ENCODE peak calls at places on chromosomes 4 and X, in four cellular contexts. V is left lung, Y is mammary epithelial cell, Z is breast epithelium. K is an unnamed sample.

GRCh38 chr4:18795794-18796193 is 774.2 kb upstream of the LCORL start:
- DNase-seq in V (no peak), Z (no peak), Y (no peak), K (no peak)

GRCh38 chr4:153645183-153645582 is 38.9 kb upstream of the TLR2 start:
- DNase-seq in Y (no peak), V (no peak), Z (no peak), K (no peak)

GRCh38 chr4:73721901-73722300 is 18.5 kb upstream of the CXCL8 start:
- DNase-seq in Y (peak), Z (no peak), V (no peak), K (no peak)

GRCh38 chr4:4858527-4858926 is 938 bp upstream of the MSX1 start:
- DNase-seq in Z (no peak), Y (no peak), V (peak), K (no peak)

GRCh38 chrX:110384490-110384889 is 25.8 kb downstream of the RTL9 start:
- DNase-seq in Y (peak), Z (no peak), V (no peak), K (peak)

GRCh38 chrX:154481195-154481594 is 2.1 kb upstream of the LAGE3 start:
- DNase-seq in V (no peak), Z (no peak), Y (no peak), K (no peak)

GRCh38 chrX:75746891-75747639 is 38.0 kb downstream of the MAGEE2 start:
- DNase-seq in Z (no peak), Y (no peak), V (no peak), K (peak)

GRCh38 chr4:112514449-112515277 is 1.3 kb downstream of the NEUROG2 start:
- DNase-seq in V (no peak), Y (no peak), Z (no peak), K (no peak)

GRCh38 chr4:13892739-13893105 is 265.2 kb upstream of the BOD1L1 start:
- DNase-seq in Z (no peak), Y (no peak), V (no peak), K (peak)

GRCh38 chr4:19523964-19524363 is 727.7 kb upstream of the SLIT2 start:
- DNase-seq in Z (no peak), Y (no peak), V (no peak), K (no peak)

GRCh38 chr4:6732441-6733357 is 16.7 kb downstream of the BLOC1S4 start:
- DNase-seq in Y (peak), Z (peak), V (peak), K (peak)

GRCh38 chrX:88135735-88136134 is 611.3 kb upstream of the CPXCR1 start:
- DNase-seq in V (no peak), Z (no peak), Y (no peak), K (no peak)

GRCh38 chr4:15836362-15836761 is 58.2 kb downstream of the CD38 start:
- DNase-seq in Y (peak), V (no peak), Z (no peak), K (no peak)

GRCh38 chrX:9533611-9534010 is 68.8 kb downstream of the TBL1X start:
- DNase-seq in Y (no peak), Z (no peak), V (no peak), K (no peak)

GRCh38 chr4:76639292-76639691 is 204.3 kb downstream of the SHROOM3 start:
- DNase-seq in Z (no peak), Y (peak), V (no peak), K (no peak)

GRCh38 chrX:67544871-67545771 is 1.3 kb downstream of the AR start:
- DNase-seq in Y (no peak), Z (no peak), V (peak), K (peak)

GRCh38 chr4:100063355-100063754 is 113.3 kb upstream of the H2AZ1 start:
- DNase-seq in Y (no peak), V (no peak), Z (no peak), K (no peak)

GRCh38 chr4:98626350-98626749 is 32.1 kb downstream of the TSPAN5 start:
- DNase-seq in V (peak), Y (peak), Z (no peak), K (peak)
- TF ChIP-seq CTCF in V (no peak), Y (peak), Z (no peak), K (peak)

DNA sequence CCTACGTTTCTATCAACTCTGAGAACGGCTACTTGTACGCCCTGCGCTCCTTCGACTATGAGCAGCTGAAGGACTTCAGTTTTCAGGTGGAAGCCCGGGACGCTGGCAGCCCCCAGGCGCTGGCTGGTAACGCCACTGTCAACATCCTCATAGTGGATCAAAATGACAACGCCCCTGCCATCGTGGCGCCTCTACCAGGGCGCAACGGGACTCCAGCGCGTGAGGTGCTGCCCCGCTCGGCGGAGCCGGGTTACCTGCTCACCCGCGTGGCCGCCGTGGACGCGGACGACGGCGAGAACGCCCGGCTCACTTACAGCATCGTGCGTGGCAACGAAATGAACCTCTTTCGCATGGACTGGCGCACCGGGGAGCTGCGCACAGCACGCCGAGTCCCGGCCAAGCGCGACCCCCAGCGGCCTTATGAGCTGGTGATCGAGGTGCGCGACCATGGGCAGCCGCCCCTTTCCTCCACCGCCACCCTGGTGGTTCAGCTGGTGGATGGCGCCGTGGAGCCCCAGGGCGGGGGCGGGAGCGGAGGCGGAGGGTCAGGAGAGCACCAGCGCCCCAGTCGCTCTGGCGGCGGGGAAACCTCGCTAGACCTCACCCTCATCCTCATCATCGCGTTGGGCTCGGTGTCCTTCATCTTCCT is 2.7 kb downstream of the PCDH10 start:
- DNase-seq in Z (no peak), V (no peak), Y (no peak), K (peak)
- H3K4me3 ChIP-seq in Z (peak), V (peak), Y (no peak), K (peak)

GRCh38 chrX:136767104-136767941 is 13.4 kb downstream of the ARHGEF6 start:
- DNase-seq in Z (peak), Y (peak), V (peak), K (peak)
- TF ChIP-seq CTCF in Z (no peak), Y (no peak), V (peak), K (peak)

GRCh38 chrX:46587753-46588171 is 14.2 kb downstream of the CHST7 start:
- DNase-seq in Z (no peak), Y (no peak), V (no peak), K (peak)
- H3K4me3 ChIP-seq in Z (no peak), Y (no peak), V (no peak), K (no peak)

GRCh38 chr4:17578482-17578891 is 1.5 kb downstream of the LAP3 start:
- DNase-seq in Y (no peak), Z (no peak), V (no peak), K (peak)

GRCh38 chr4:17580969-17581368 is 4.0 kb downstream of the LAP3 start:
- DNase-seq in V (no peak), Z (no peak), Y (peak), K (peak)

GRCh38 chr4:17574206-17574605 is 2.8 kb upstream of the LAP3 start:
- DNase-seq in V (no peak), Z (no peak), Y (no peak), K (no peak)

GRCh38 chr4:17577660-17578481 is 873 bp downstream of the LAP3 start:
- DNase-seq in Z (peak), Y (peak), V (peak), K (peak)

GRCh38 chr4:17576932-17577659 is at the start of gene LAP3:
- DNase-seq in V (peak), Y (peak), Z (peak), K (peak)
- TF ChIP-seq CTCF in V (peak), Y (no peak), Z (no peak), K (no peak)

GRCh38 chr4:101790521-101791188 is at the start of gene BANK1:
- DNase-seq in V (peak), Y (peak), Z (no peak), K (peak)
- H3K4me3 ChIP-seq in V (peak), Y (peak), Z (peak), K (peak)

GRCh38 chrX:54788446-54788845 is 9.6 kb downstream of the ITIH6 start:
- DNase-seq in Z (no peak), V (no peak), Y (no peak), K (no peak)
- TF ChIP-seq CTCF in Z (no peak), V (no peak), Y (no peak), K (no peak)

GRCh38 chr4:121846662-121847061 is 23.0 kb upstream of the CCNA2 start:
- DNase-seq in Y (no peak), V (no peak), Z (no peak), K (no peak)

DNA sequence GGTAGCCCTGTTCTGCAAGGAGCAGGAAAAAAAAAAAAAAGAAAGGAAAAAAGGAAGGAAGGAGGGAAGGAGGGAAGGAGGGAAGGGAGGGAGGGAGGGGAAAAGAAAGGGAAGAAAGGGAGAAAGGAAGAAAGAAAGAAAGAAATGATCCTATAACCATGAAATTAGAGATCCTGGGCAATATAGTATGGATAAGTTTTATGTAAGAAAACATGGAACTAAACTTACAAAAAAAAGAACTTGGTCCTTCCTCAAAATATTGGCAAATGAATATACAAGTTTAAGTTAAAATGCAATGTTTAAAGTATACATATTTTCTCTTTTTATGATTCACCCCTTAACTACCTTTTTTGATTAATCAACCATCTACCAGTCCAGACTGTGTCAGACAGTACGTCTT is 18.9 kb downstream of the BBS7 start:
- DNase-seq in V (no peak), Z (no peak), Y (no peak), K (no peak)
- H3K4me3 ChIP-seq in V (no peak), Z (no peak), Y (no peak), K (no peak)

DNA sequence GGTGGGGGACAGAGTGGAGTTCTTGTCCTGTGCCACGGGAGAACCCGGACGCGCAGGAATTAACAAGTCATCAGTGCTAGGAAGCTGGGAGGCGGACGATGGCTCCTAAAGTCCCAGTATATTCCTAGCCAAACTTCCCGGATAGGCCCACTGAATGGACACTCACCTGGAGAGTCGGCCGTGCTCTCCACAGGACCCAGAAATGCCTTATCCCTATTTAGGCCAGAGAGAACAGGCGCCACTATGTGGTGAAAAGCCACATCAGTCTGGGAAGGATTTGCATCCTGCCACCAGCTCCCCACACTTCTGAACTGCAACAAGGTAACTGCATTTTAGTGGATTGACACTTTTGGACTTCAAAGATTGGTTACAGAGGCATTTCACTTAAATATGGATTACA is 1.1 kb downstream of the CFAP299 start:
- DNase-seq in V (peak), Y (peak), Z (no peak), K (peak)
- TF ChIP-seq CTCF in V (no peak), Y (peak), Z (no peak), K (peak)

DNA sequence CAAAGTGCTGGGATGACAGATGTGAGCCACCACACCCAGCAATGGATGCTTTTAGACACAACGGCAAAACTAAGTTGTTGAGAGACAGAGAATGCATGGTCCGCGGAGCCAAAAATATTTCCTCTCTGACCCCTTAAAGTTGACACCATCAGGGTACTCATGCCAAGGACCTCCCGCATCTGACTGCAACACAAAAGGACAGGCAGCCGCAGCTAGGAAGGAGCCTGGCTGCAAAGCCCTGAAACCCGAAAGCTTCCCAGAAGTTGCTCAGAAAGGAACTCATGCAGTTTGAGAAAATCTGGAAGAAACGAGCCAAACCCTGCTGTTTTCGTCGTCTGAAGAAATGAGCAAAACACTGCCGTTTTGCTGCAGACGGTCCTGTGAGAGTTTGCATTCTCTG is 16.5 kb downstream of the DHRSX start:
- DNase-seq in Y (no peak), Z (no peak), V (peak), K (no peak)
- H3K4me3 ChIP-seq in Y (no peak), Z (peak), V (no peak), K (peak)

K was measured in astrocyte of the spinal cord.